ENCODE peak calls at places on chromosome 3, in eight cellular contexts. I is heart left ventricle, Q is left ventricle myocardium inferior, B is Panc1, L is PC-9, W is mesendoderm, G is hepatocyte, T is fibroblast of lung. X is an unnamed sample.

GRCh38 chr3:133895208-133896001 is at the start of gene RAB6B:
- DNase-seq in T (peak; percentile 23), G (peak; percentile 85), L (no peak), B (no peak), I (peak; percentile 52), W (peak; percentile 56), Q (peak; percentile 53), X (no peak)

GRCh38 chr3:43870110-43870509 is 179.4 kb downstream of the ABHD5 start:
- DNase-seq in W (peak; percentile 81), Q (no peak), I (no peak), G (peak; percentile 60), T (peak; percentile 60), B (no peak), L (peak; percentile 64), X (no peak)

GRCh38 chr3:57546616-57547015 is 2.5 kb upstream of the DNAH12 start:
- DNase-seq in G (no peak), Q (no peak), B (no peak), W (peak; percentile 35), L (no peak), I (no peak), T (no peak), X (no peak)

GRCh38 chr3:170132335-170132734 is 49.2 kb downstream of the PHC3 start:
- DNase-seq in T (peak; percentile 42), W (no peak), L (no peak), Q (no peak), G (no peak), I (no peak), B (no peak), X (no peak)

GRCh38 chr3:95002665-95003064 is 939.8 kb downstream of the NSUN3 start:
- DNase-seq in Q (no peak), G (no peak), L (no peak), B (no peak), T (no peak), I (no peak), W (no peak), X (no peak)

GRCh38 chr3:26521261-26521660 is 101.3 kb upstream of the LRRC3B start:
- DNase-seq in W (no peak), I (no peak), T (no peak), Q (no peak), G (no peak), B (no peak), L (no peak), X (no peak)

GRCh38 chr3:49397470-49397869 is 14.3 kb downstream of the RHOA start:
- DNase-seq in B (no peak), Q (no peak), G (peak; percentile 26), I (no peak), W (peak; percentile 79), T (peak; percentile 24), L (no peak), X (no peak)

GRCh38 chr3:52742418-52743041 is 28.2 kb downstream of the NEK4 start:
- DNase-seq in L (peak; percentile 0), G (peak; percentile 36), T (peak; percentile 54), Q (no peak), B (peak; percentile 17), I (no peak), W (peak; percentile 36), X (no peak)

GRCh38 chr3:155560594-155560993 is 184.3 kb downstream of the PLCH1 start:
- DNase-seq in T (no peak), Q (no peak), G (peak; percentile 11), B (no peak), W (peak; percentile 93), L (no peak), I (no peak), X (no peak)

GRCh38 chr3:94115482-94115881 is 52.6 kb downstream of the NSUN3 start:
- DNase-seq in I (no peak), B (peak; percentile 17), W (peak; percentile 57), G (peak; percentile 24), Q (no peak), L (peak; percentile 9), T (peak; percentile 41), X (no peak)

GRCh38 chr3:154430014-154430413 is at the start of gene GPR149:
- DNase-seq in G (peak; percentile 60), B (no peak), W (peak; percentile 80), L (no peak), I (no peak), T (no peak), Q (no peak), X (no peak)

GRCh38 chr3:135161425-135161824 is 366.4 kb downstream of the EPHB1 start:
- DNase-seq in Q (no peak), G (no peak), B (no peak), T (no peak), L (no peak), W (peak; percentile 23), I (no peak), X (no peak)

GRCh38 chr3:58484049-58484721 is 7.7 kb upstream of the KCTD6 start:
- DNase-seq in B (no peak), I (no peak), Q (no peak), L (no peak), G (no peak), T (no peak), W (no peak), X (no peak)

GRCh38 chr3:49616491-49616941 is 57.6 kb upstream of the APEH start:
- DNase-seq in L (no peak), G (peak; percentile 70), Q (no peak), W (no peak), B (no peak), I (no peak), T (peak; percentile 28), X (no peak)

GRCh38 chr3:34387831-34388564 is 589.6 kb downstream of the PDCD6IP start:
- DNase-seq in B (no peak), L (no peak), T (no peak), G (no peak), W (peak; percentile 47), Q (no peak), I (no peak), X (no peak)

GRCh38 chr3:35965908-35966307 is 326.6 kb downstream of the ARPP21 start:
- DNase-seq in W (peak; percentile 53), B (no peak), T (peak; percentile 68), G (peak; percentile 49), L (no peak), Q (no peak), I (no peak), X (no peak)

GRCh38 chr3:185582871-185583270 is 3.2 kb upstream of the SENP2 start:
- DNase-seq in W (no peak), T (no peak), I (no peak), L (no peak), B (no peak), G (no peak), Q (no peak), X (no peak)

GRCh38 chr3:183114374-183114773 is 15.1 kb upstream of the MCCC1 start:
- DNase-seq in I (no peak), G (no peak), Q (no peak), L (no peak), T (no peak), B (no peak), W (no peak), X (no peak)

GRCh38 chr3:137766069-137766960 is 2.2 kb downstream of the SOX14 start:
- DNase-seq in W (peak; percentile 49), I (no peak), Q (no peak), T (no peak), B (no peak), L (no peak), G (no peak), X (no peak)

GRCh38 chr3:137768361-137769320 is 4.5 kb downstream of the SOX14 start:
- DNase-seq in G (peak; percentile 27), Q (no peak), B (no peak), L (no peak), W (peak; percentile 64), T (no peak), I (no peak), X (no peak)

GRCh38 chr3:137767146-137768020 is 3.3 kb downstream of the SOX14 start:
- DNase-seq in T (no peak), W (peak; percentile 72), L (no peak), Q (no peak), G (no peak), B (no peak), I (no peak), X (no peak)

GRCh38 chr3:137769321-137770065 is 5.4 kb downstream of the SOX14 start:
- DNase-seq in I (no peak), L (no peak), Q (no peak), T (no peak), G (no peak), B (no peak), W (peak; percentile 32), X (no peak)

GRCh38 chr3:137768021-137768360 is 3.9 kb downstream of the SOX14 start:
- DNase-seq in W (no peak), Q (no peak), B (no peak), L (no peak), G (no peak), T (no peak), I (no peak), X (no peak)
- H3K4me3 ChIP-seq in W (no peak overlapping the region), Q (peak overlapping the region; percentile 57), B (peak overlapping the region; percentile 57), L (no peak overlapping the region), G (peak overlapping the region; percentile 29), T (peak overlapping the region; percentile 40), I (peak overlapping the region; percentile 38), X (peak overlapping the region; percentile 51)

GRCh38 chr3:127820221-127820870 is 2.0 kb downstream of the MGLL start:
- DNase-seq in T (peak; percentile 68), Q (no peak), G (no peak), L (no peak), I (no peak), B (no peak), W (no peak), X (no peak)
- H3K27ac ChIP-seq in T (peak overlapping the region; percentile 80), Q (peak overlapping the region; percentile 96), G (peak overlapping the region; percentile 78), L (peak overlapping the region; percentile 93), I (peak overlapping the region; percentile 86), B (no peak overlapping the region), W (no peak overlapping the region), X (peak overlapping the region; percentile 93)

DNA sequence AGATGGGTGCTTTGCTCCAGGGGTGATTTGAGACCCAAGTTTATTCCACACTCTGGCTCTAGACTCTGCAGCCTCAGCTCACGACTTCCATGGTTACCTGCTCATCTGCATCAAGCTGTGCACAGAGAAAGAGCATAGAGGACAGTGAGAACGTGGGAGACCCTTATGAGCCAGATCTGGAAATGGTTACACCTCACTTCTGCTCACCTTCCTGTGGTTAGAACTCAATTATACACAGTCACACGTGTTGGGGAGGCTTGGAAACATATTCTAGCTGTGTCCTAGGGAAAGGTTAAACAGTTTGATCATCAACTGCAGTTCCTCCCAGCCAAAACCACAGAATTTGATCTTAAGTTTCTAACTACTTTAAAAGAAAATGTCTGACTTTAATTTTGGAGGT is 1.8 kb downstream of the FETUB start:
- DNase-seq in Q (no peak), L (no peak), I (no peak), G (no peak), W (no peak), B (no peak), T (no peak), X (no peak)
- H3K4me3 ChIP-seq in Q (no peak overlapping the region), L (no peak overlapping the region), I (no peak overlapping the region), G (no peak overlapping the region), W (no peak overlapping the region), B (no peak overlapping the region), T (no peak overlapping the region), X (no peak overlapping the region)

DNA sequence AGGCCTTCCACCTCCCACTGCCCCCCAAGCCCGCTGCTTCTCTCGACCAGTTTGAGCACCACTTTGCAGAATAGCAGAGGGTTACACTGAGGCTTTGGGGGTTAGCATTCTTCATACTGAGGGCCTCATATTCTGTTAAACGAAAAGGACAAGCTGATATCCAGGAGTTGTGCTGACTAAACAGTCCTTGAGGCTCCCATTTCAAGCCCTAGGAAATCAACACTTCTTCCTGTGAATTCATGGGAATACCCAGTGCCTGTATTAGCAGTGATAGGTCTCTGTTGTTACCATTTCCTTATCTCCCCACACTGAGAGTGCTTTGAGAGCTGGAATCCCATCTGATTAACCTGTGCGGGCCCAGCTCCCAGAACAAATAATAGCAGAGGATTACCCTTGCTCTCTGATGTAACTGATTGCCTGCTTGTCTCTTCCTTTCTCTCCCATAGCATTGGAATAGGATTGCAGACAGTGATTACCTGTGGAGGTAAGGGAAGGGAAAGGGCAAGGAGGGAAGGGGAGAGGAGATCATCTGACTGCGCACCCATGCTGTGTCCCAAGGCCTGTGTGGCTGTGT is 930 bp downstream of the FBXW12 start:
- DNase-seq in B (no peak), Q (no peak), L (no peak), W (peak; percentile 81), G (no peak), I (no peak), T (no peak), X (no peak)
- H3K27ac ChIP-seq in B (no peak overlapping the region), Q (no peak overlapping the region), L (no peak overlapping the region), W (no peak overlapping the region), G (no peak overlapping the region), I (no peak overlapping the region), T (no peak overlapping the region), X (no peak overlapping the region)

X was measured in psoas muscle.